ENCODE peak calls at places on chromosomes 11 and 22, in six cellular contexts. O is lower lobe of right lung, J is OCI-LY7, H is left ventricle myocardium inferior, Y is neural progenitor cell, B is tibial artery. E is an unnamed sample.

GRCh38 chr11:45188127-45188526 is 41.7 kb downstream of the PRDM11 start:
- DNase-seq in O (no peak), Y (no peak), H (no peak), B (no peak), J (no peak), E (no peak)

GRCh38 chr11:69951821-69952590 is 126.1 kb upstream of the ANO1 start:
- DNase-seq in J (no peak), H (no peak), B (no peak), O (no peak), Y (no peak), E (no peak)

GRCh38 chr22:42863349-42863911 is 6.4 kb upstream of the ARFGAP3 start:
- DNase-seq in H (no peak), O (no peak), J (no peak), Y (no peak), B (no peak), E (no peak)

GRCh38 chr11:112723676-112724075 is 237.5 kb upstream of the NCAM1 start:
- DNase-seq in Y (no peak), J (no peak), H (no peak), O (no peak), B (no peak), E (no peak)

GRCh38 chr22:32661296-32661695 is 140.2 kb upstream of the TIMP3 start:
- DNase-seq in O (no peak), Y (no peak), J (no peak), B (peak; percentile 65), H (peak; percentile 82), E (no peak)

GRCh38 chr11:123519055-123519796 is 89.2 kb downstream of the GRAMD1B start:
- DNase-seq in J (no peak), O (no peak), H (no peak), Y (no peak), B (no peak), E (no peak)

GRCh38 chr11:74840486-74840885 is 91.8 kb downstream of the RNF169 start:
- DNase-seq in Y (no peak), O (no peak), H (no peak), B (no peak), J (no peak), E (no peak)

GRCh38 chr22:24807284-24807950 is 1.4 kb downstream of the SGSM1 start:
- DNase-seq in J (no peak), O (no peak), H (peak; percentile 32), Y (peak; percentile 38), B (peak; percentile 75), E (no peak)

GRCh38 chr11:122754553-122755322 is 83.6 kb upstream of the CRTAM start:
- DNase-seq in O (no peak), H (no peak), J (peak; percentile 82), B (no peak), Y (peak; percentile 54), E (peak; percentile 54)

GRCh38 chr11:120710354-120711187 is 199.0 kb downstream of the GRIK4 start:
- DNase-seq in B (peak; percentile 47), Y (peak; percentile 72), J (no peak), O (no peak), H (no peak), E (no peak)

GRCh38 chr11:125940145-125940544 is 5.7 kb upstream of the VSIG10L2 start:
- DNase-seq in J (no peak), Y (no peak), B (no peak), H (no peak), O (no peak), E (no peak)

GRCh38 chr11:44224867-44225501 is 85.0 kb downstream of the ALX4 start:
- DNase-seq in O (no peak), J (no peak), B (no peak), Y (no peak), H (no peak), E (no peak)

GRCh38 chr11:85132839-85133238 is 494.3 kb downstream of the DLG2 start:
- DNase-seq in B (no peak), J (no peak), Y (peak; percentile 54), O (no peak), H (no peak), E (no peak)

GRCh38 chr11:77473801-77474508 is at the start of gene PAK1:
- DNase-seq in J (no peak), B (peak; percentile 49), O (peak; percentile 93), Y (peak; percentile 98), H (peak; percentile 76), E (peak; percentile 90)

GRCh38 chr11:61154528-61154927 is 6.7 kb downstream of the VPS37C start:
- DNase-seq in O (no peak), J (no peak), Y (no peak), B (no peak), H (no peak), E (no peak)
- H3K4me1 ChIP-seq in O (peaks cover 60% of the 10 kb centered on the region), J (peaks cover 9% of the 10 kb centered on the region), Y (peaks cover 40% of the 10 kb centered on the region), B (peaks cover 53% of the 10 kb centered on the region), H (peaks cover 54% of the 10 kb centered on the region), E (no peaks in the 10 kb centered on the region)

GRCh38 chr11:66064571-66064970 is 5.5 kb upstream of the PACS1 start:
- DNase-seq in B (no peak), H (no peak), Y (no peak), J (no peak), O (no peak), E (no peak)

GRCh38 chr11:66059966-66060680 is 8.0 kb downstream of the SF3B2 start:
- DNase-seq in J (no peak), O (no peak), Y (no peak), B (no peak), H (no peak), E (no peak)

GRCh38 chr11:66063900-66064299 is 6.2 kb upstream of the PACS1 start:
- DNase-seq in J (no peak), H (no peak), B (no peak), O (no peak), Y (no peak), E (no peak)

GRCh38 chr11:66061268-66061667 is 8.8 kb upstream of the PACS1 start:
- DNase-seq in Y (no peak), H (no peak), J (no peak), B (no peak), O (no peak), E (no peak)

GRCh38 chr11:66062408-66062807 is 7.7 kb upstream of the PACS1 start:
- DNase-seq in H (no peak), O (no peak), B (no peak), J (no peak), Y (no peak), E (no peak)
- H3K27ac ChIP-seq in H (no peak overlapping the region), O (no peak overlapping the region), B (no peak overlapping the region), J (no peak overlapping the region), Y (no peak overlapping the region), E (no peak overlapping the region)

GRCh38 chr11:8067567-8067928 is 13.5 kb upstream of the TUB start:
- DNase-seq in B (no peak), O (no peak), H (peak; percentile 10), J (no peak), Y (no peak), E (no peak)

GRCh38 chr11:8066911-8067455 is 14.0 kb upstream of the TUB start:
- DNase-seq in Y (no peak), O (no peak), J (no peak), B (peak; percentile 11), H (peak; percentile 14), E (no peak)

GRCh38 chr11:8067929-8068575 is 13.0 kb upstream of the TUB start:
- DNase-seq in J (no peak), H (peak; percentile 27), B (peak; percentile 17), O (no peak), Y (no peak), E (no peak)

GRCh38 chr11:8069771-8070170 is 11.2 kb upstream of the TUB start:
- DNase-seq in O (no peak), Y (no peak), B (peak; percentile 15), H (no peak), J (no peak), E (no peak)

GRCh38 chr11:8068605-8069221 is 12.3 kb upstream of the TUB start:
- DNase-seq in H (peak; percentile 46), O (no peak), J (no peak), B (peak; percentile 78), Y (no peak), E (no peak)
- H3K4me3 ChIP-seq in H (peak overlapping the region; percentile 46), O (no peak overlapping the region), J (no peak overlapping the region), B (peak overlapping the region; percentile 4), Y (no peak overlapping the region), E (no peak overlapping the region)

DNA sequence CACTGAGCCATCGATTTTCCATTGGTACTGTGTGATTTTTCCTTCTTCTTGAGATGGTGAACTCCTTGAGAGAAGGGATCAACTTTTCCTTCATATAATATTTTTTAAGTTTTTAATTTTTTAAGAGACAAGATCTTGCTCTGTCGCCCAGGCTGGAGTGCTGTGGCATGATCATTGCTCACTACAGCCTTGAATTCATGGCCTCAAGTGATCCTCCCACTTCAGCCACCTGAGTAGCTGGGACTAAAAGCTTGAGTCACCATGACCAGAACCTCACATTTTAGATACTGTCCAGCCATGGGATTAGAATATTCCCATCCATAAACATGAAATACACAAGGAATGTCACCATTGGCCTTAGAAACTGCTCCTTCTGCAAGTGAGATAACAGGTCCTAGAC is 66.9 kb upstream of the CHRM4 start:
- DNase-seq in H (no peak), B (no peak), Y (no peak), J (no peak), O (no peak), E (no peak)
- H3K4me1 ChIP-seq in H (peaks cover under 1% of the 10 kb centered on the region), B (no peaks in the 10 kb centered on the region), Y (peaks cover 48% of the 10 kb centered on the region), J (no peaks in the 10 kb centered on the region), O (no peaks in the 10 kb centered on the region), E (no peaks in the 10 kb centered on the region)

DNA sequence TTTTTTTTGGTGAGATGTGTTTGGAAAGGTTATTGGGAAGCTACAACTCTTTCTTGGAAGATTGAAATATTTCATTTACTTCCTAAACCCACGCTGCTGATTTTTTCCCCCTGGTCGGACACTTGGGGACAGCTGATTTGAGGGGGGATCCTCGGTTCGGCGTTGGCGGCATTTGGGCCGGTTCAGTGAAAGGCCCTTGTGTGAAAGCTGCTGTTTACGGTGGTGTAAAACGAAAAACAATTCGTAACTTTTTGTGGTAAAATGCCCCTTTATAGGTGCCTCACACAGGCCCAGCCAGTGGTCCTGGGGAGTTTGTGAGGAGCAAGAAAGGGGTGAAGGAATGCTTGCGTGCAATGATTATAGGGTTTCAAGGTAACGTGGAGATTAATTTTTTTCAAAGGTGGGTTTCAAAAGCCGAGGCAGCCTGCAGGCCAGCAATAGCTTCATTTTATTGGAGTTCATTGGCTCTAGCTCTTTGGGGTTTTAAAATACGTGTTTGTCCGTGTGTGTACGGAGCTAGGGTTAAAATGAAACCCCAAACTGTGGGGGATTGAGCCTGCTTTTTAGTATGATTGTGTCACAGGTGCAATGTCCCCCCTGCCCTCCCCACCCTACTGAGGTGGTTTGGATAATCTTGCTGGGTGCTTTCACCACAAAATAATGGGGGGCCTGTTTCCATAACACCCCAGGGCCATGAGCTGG is 77.2 kb upstream of the PPARA start:
- DNase-seq in O (peak; percentile 21), H (peak; percentile 8), B (peak; percentile 20), Y (no peak), J (no peak), E (no peak)
- H3K27ac ChIP-seq in O (peak overlapping the region; percentile 98), H (peak overlapping the region; percentile 100), B (peak overlapping the region; percentile 99), Y (no peak overlapping the region), J (no peak overlapping the region), E (no peak overlapping the region)